ENCODE peak calls at places on chromosomes 4 and X, in four cellular contexts. One of them, this sample, is unnamed.

GRCh38 chr4:65805936-65806335 is 135.6 kb upstream of the EPHA5 start:
- DNase-seq in NCI-H510A treated with DMSO at 0.1 percent for 48 hours: no peak
- DNase-seq in fibroblast of lung: no peak
- DNase-seq in GM23338: no peak
- DNase-seq in this sample: no peak

GRCh38 chrX:46381630-46382029 is 163.6 kb downstream of the ZNF674 start:
- DNase-seq in fibroblast of lung: peak; percentile 10
- DNase-seq in GM23338: peak; percentile 62
- DNase-seq in NCI-H510A treated with DMSO at 0.1 percent for 48 hours: no peak
- DNase-seq in this sample: peak; percentile 34

GRCh38 chr4:13478707-13479106 is 5.4 kb downstream of the RAB28 start:
- DNase-seq in fibroblast of lung: no peak
- DNase-seq in NCI-H510A treated with DMSO at 0.1 percent for 48 hours: no peak
- DNase-seq in GM23338: no peak
- DNase-seq in this sample: no peak

GRCh38 chrX:11531226-11531625 is 134.5 kb downstream of the ARHGAP6 start:
- DNase-seq in NCI-H510A treated with DMSO at 0.1 percent for 48 hours: no peak
- DNase-seq in GM23338: no peak
- DNase-seq in fibroblast of lung: peak; percentile 3
- DNase-seq in this sample: peak; percentile 10

GRCh38 chr4:6634746-6635145 is 5.7 kb upstream of the MRFAP1 start:
- DNase-seq in fibroblast of lung: no peak
- DNase-seq in NCI-H510A treated with DMSO at 0.1 percent for 48 hours: no peak
- DNase-seq in GM23338: no peak
- DNase-seq in this sample: no peak

GRCh38 chrX:2484721-2485459 is 15.9 kb downstream of the DHRSX start:
- DNase-seq in fibroblast of lung: peak; percentile 58
- DNase-seq in GM23338: peak; percentile 56
- DNase-seq in NCI-H510A treated with DMSO at 0.1 percent for 48 hours: no peak
- DNase-seq in this sample: no peak

GRCh38 chrX:65697915-65698796 is 30.7 kb downstream of the MSN start:
- DNase-seq in fibroblast of lung: peak; percentile 50
- DNase-seq in NCI-H510A treated with DMSO at 0.1 percent for 48 hours: no peak
- DNase-seq in GM23338: peak; percentile 15
- DNase-seq in this sample: peak; percentile 89

GRCh38 chr4:139815646-139816601 is 150.3 kb downstream of the MGST2 start:
- DNase-seq in GM23338: peak; percentile 80
- DNase-seq in fibroblast of lung: peak; percentile 89
- DNase-seq in NCI-H510A treated with DMSO at 0.1 percent for 48 hours: no peak
- DNase-seq in this sample: peak; percentile 90

GRCh38 chr4:172887959-172888358 is 280.7 kb upstream of the GALNT7 start:
- DNase-seq in NCI-H510A treated with DMSO at 0.1 percent for 48 hours: peak; percentile 5
- DNase-seq in GM23338: no peak
- DNase-seq in fibroblast of lung: no peak
- DNase-seq in this sample: no peak

GRCh38 chr4:154490589-154491340 is 834 bp downstream of the DCHS2 start:
- DNase-seq in fibroblast of lung: no peak
- DNase-seq in GM23338: peak; percentile 57
- DNase-seq in NCI-H510A treated with DMSO at 0.1 percent for 48 hours: no peak
- DNase-seq in this sample: no peak

GRCh38 chrX:71171110-71171801 is 26.6 kb downstream of the NLGN3 start:
- DNase-seq in GM23338: peak; percentile 25
- DNase-seq in NCI-H510A treated with DMSO at 0.1 percent for 48 hours: no peak
- DNase-seq in fibroblast of lung: no peak
- DNase-seq in this sample: no peak

GRCh38 chr4:116058129-116058528 is 944.7 kb upstream of the NDST4 start:
- DNase-seq in fibroblast of lung: no peak
- DNase-seq in NCI-H510A treated with DMSO at 0.1 percent for 48 hours: no peak
- DNase-seq in GM23338: no peak
- DNase-seq in this sample: no peak

GRCh38 chrX:9117851-9118250 is 83.9 kb upstream of the FAM9B start:
- DNase-seq in NCI-H510A treated with DMSO at 0.1 percent for 48 hours: no peak
- DNase-seq in fibroblast of lung: no peak
- DNase-seq in GM23338: no peak
- DNase-seq in this sample: no peak

GRCh38 chr4:2790583-2791517 is 2.0 kb upstream of the SH3BP2 start:
- DNase-seq in NCI-H510A treated with DMSO at 0.1 percent for 48 hours: no peak
- DNase-seq in GM23338: no peak
- DNase-seq in fibroblast of lung: no peak
- DNase-seq in this sample: no peak

GRCh38 chrX:72021975-72022374 is 109.7 kb downstream of the RTL5 start:
- DNase-seq in NCI-H510A treated with DMSO at 0.1 percent for 48 hours: no peak
- DNase-seq in GM23338: peak; percentile 67
- DNase-seq in fibroblast of lung: no peak
- DNase-seq in this sample: peak; percentile 52

GRCh38 chrX:13009256-13009655 is 34.3 kb downstream of the TMSB4X start:
- DNase-seq in NCI-H510A treated with DMSO at 0.1 percent for 48 hours: no peak
- DNase-seq in fibroblast of lung: peak; percentile 45
- DNase-seq in GM23338: no peak
- DNase-seq in this sample: no peak

GRCh38 chr4:37662861-37663390 is 23.2 kb downstream of the RELL1 start:
- DNase-seq in GM23338: peak; percentile 12
- DNase-seq in NCI-H510A treated with DMSO at 0.1 percent for 48 hours: no peak
- DNase-seq in fibroblast of lung: peak; percentile 56
- DNase-seq in this sample: peak; percentile 2

GRCh38 chrX:43958529-43958928 is 14.7 kb downstream of the NDP start:
- DNase-seq in fibroblast of lung: peak; percentile 77
- DNase-seq in GM23338: peak; percentile 82
- DNase-seq in NCI-H510A treated with DMSO at 0.1 percent for 48 hours: peak; percentile 73
- DNase-seq in this sample: peak; percentile 89

GRCh38 chr4:5376015-5376414 is 324.7 kb downstream of the STK32B start:
- DNase-seq in NCI-H510A treated with DMSO at 0.1 percent for 48 hours: no peak
- DNase-seq in fibroblast of lung: no peak
- DNase-seq in GM23338: no peak
- DNase-seq in this sample: no peak

GRCh38 chrX:41922125-41922521 is 1.2 kb downstream of the CASK start:
- DNase-seq in NCI-H510A treated with DMSO at 0.1 percent for 48 hours: peak; percentile 4
- DNase-seq in GM23338: no peak
- DNase-seq in fibroblast of lung: peak; percentile 39
- DNase-seq in this sample: peak; percentile 51

GRCh38 chr4:128835498-128836222 is 26.2 kb downstream of the JADE1 start:
- DNase-seq in GM23338: no peak
- DNase-seq in fibroblast of lung: peak; percentile 53
- DNase-seq in NCI-H510A treated with DMSO at 0.1 percent for 48 hours: no peak
- DNase-seq in this sample: no peak

GRCh38 chrX:11478036-11478435 is 184.8 kb downstream of the AMELX start:
- DNase-seq in fibroblast of lung: no peak
- DNase-seq in NCI-H510A treated with DMSO at 0.1 percent for 48 hours: no peak
- DNase-seq in GM23338: no peak
- DNase-seq in this sample: no peak